ENCODE peak calls at places on chromosomes 5 and 9, in ten cellular contexts. One of them, this sample, is unnamed.

GRCh38 chr9:107648153-107648716 is 158.7 kb upstream of the KLF4 start:
- DNase-seq in fibroblast of lung: peak
- DNase-seq in cardiac fibroblast: no peak
- DNase-seq in DND-41: no peak
- DNase-seq in coronary artery: no peak
- DNase-seq in cardiac muscle cell: no peak
- DNase-seq in heart left ventricle: no peak
- DNase-seq in tibial nerve: no peak
- DNase-seq in HFF-Myc: no peak
- DNase-seq in tibial artery: no peak
- DNase-seq in this sample: no peak

GRCh38 chr9:4371108-4371507 is 71.2 kb upstream of the GLIS3 start:
- DNase-seq in fibroblast of lung: peak
- DNase-seq in cardiac fibroblast: peak
- DNase-seq in DND-41: no peak
- DNase-seq in coronary artery: no peak
- DNase-seq in cardiac muscle cell: no peak
- DNase-seq in heart left ventricle: no peak
- DNase-seq in tibial nerve: no peak
- DNase-seq in HFF-Myc: peak
- DNase-seq in tibial artery: no peak
- DNase-seq in this sample: no peak

GRCh38 chr5:12111263-12111662 is 207.0 kb upstream of the CTNND2 start:
- DNase-seq in fibroblast of lung: no peak
- DNase-seq in cardiac fibroblast: no peak
- DNase-seq in DND-41: no peak
- DNase-seq in coronary artery: no peak
- DNase-seq in cardiac muscle cell: no peak
- DNase-seq in heart left ventricle: no peak
- DNase-seq in tibial nerve: no peak
- DNase-seq in HFF-Myc: no peak
- DNase-seq in tibial artery: no peak
- DNase-seq in this sample: no peak

GRCh38 chr9:124660341-124660801 is 110.7 kb downstream of the NR6A1 start:
- DNase-seq in fibroblast of lung: peak
- DNase-seq in cardiac fibroblast: peak
- DNase-seq in DND-41: peak
- DNase-seq in coronary artery: no peak
- DNase-seq in cardiac muscle cell: peak
- DNase-seq in heart left ventricle: no peak
- DNase-seq in tibial nerve: no peak
- DNase-seq in HFF-Myc: peak
- DNase-seq in tibial artery: no peak
- DNase-seq in this sample: peak

GRCh38 chr9:14111670-14112069 is 202.3 kb downstream of the NFIB start:
- DNase-seq in fibroblast of lung: no peak
- DNase-seq in cardiac fibroblast: peak
- DNase-seq in DND-41: no peak
- DNase-seq in coronary artery: no peak
- DNase-seq in cardiac muscle cell: no peak
- DNase-seq in heart left ventricle: no peak
- DNase-seq in tibial nerve: no peak
- DNase-seq in HFF-Myc: no peak
- DNase-seq in tibial artery: no peak
- DNase-seq in this sample: no peak

GRCh38 chr9:123562844-123563346 is 206.9 kb downstream of the CRB2 start:
- DNase-seq in fibroblast of lung: peak
- DNase-seq in cardiac fibroblast: peak
- DNase-seq in DND-41: no peak
- DNase-seq in coronary artery: no peak
- DNase-seq in cardiac muscle cell: no peak
- DNase-seq in heart left ventricle: no peak
- DNase-seq in tibial nerve: no peak
- DNase-seq in HFF-Myc: no peak
- DNase-seq in tibial artery: peak
- DNase-seq in this sample: peak

GRCh38 chr5:139140631-139141071 is 57.5 kb downstream of the SIL1 start:
- DNase-seq in fibroblast of lung: peak
- DNase-seq in cardiac fibroblast: peak
- DNase-seq in DND-41: no peak
- DNase-seq in coronary artery: no peak
- DNase-seq in cardiac muscle cell: no peak
- DNase-seq in heart left ventricle: no peak
- DNase-seq in tibial nerve: no peak
- DNase-seq in HFF-Myc: no peak
- DNase-seq in tibial artery: peak
- DNase-seq in this sample: peak

GRCh38 chr9:34334337-34334824 is 5.0 kb downstream of the NUDT2 start:
- DNase-seq in fibroblast of lung: peak
- DNase-seq in cardiac fibroblast: no peak
- DNase-seq in DND-41: no peak
- DNase-seq in coronary artery: no peak
- DNase-seq in cardiac muscle cell: no peak
- DNase-seq in heart left ventricle: no peak
- DNase-seq in tibial nerve: no peak
- DNase-seq in HFF-Myc: no peak
- DNase-seq in tibial artery: no peak
- DNase-seq in this sample: no peak

GRCh38 chr9:36551129-36551528 is 21.6 kb upstream of the MELK start:
- DNase-seq in fibroblast of lung: peak
- DNase-seq in cardiac fibroblast: no peak
- DNase-seq in DND-41: no peak
- DNase-seq in coronary artery: no peak
- DNase-seq in cardiac muscle cell: no peak
- DNase-seq in heart left ventricle: no peak
- DNase-seq in tibial nerve: no peak
- DNase-seq in HFF-Myc: no peak
- DNase-seq in tibial artery: no peak
- DNase-seq in this sample: no peak

GRCh38 chr5:123091258-123091987 is 2.4 kb downstream of the PRDM6 start:
- DNase-seq in fibroblast of lung: peak
- DNase-seq in cardiac fibroblast: no peak
- DNase-seq in DND-41: no peak
- DNase-seq in coronary artery: no peak
- DNase-seq in cardiac muscle cell: no peak
- DNase-seq in heart left ventricle: no peak
- DNase-seq in tibial nerve: no peak
- DNase-seq in HFF-Myc: no peak
- DNase-seq in tibial artery: no peak
- DNase-seq in this sample: no peak

GRCh38 chr5:154329062-154329461 is 116.7 kb upstream of the SAP30L start:
- DNase-seq in fibroblast of lung: no peak
- DNase-seq in cardiac fibroblast: no peak
- DNase-seq in DND-41: no peak
- DNase-seq in coronary artery: no peak
- DNase-seq in cardiac muscle cell: no peak
- DNase-seq in heart left ventricle: no peak
- DNase-seq in tibial nerve: no peak
- DNase-seq in HFF-Myc: no peak
- DNase-seq in tibial artery: no peak
- DNase-seq in this sample: no peak

GRCh38 chr9:5489630-5490484 is 20.5 kb upstream of the PDCD1LG2 start:
- DNase-seq in fibroblast of lung: no peak
- DNase-seq in cardiac fibroblast: no peak
- DNase-seq in DND-41: no peak
- DNase-seq in coronary artery: no peak
- DNase-seq in cardiac muscle cell: no peak
- DNase-seq in heart left ventricle: no peak
- DNase-seq in tibial nerve: no peak
- DNase-seq in HFF-Myc: no peak
- DNase-seq in tibial artery: no peak
- DNase-seq in this sample: no peak

GRCh38 chr5:82252744-82253143 is 25.4 kb downstream of the RPS23 start:
- DNase-seq in fibroblast of lung: no peak
- DNase-seq in cardiac fibroblast: no peak
- DNase-seq in DND-41: no peak
- DNase-seq in coronary artery: no peak
- DNase-seq in cardiac muscle cell: no peak
- DNase-seq in heart left ventricle: no peak
- DNase-seq in tibial nerve: no peak
- DNase-seq in HFF-Myc: no peak
- DNase-seq in tibial artery: no peak
- DNase-seq in this sample: no peak

DNA sequence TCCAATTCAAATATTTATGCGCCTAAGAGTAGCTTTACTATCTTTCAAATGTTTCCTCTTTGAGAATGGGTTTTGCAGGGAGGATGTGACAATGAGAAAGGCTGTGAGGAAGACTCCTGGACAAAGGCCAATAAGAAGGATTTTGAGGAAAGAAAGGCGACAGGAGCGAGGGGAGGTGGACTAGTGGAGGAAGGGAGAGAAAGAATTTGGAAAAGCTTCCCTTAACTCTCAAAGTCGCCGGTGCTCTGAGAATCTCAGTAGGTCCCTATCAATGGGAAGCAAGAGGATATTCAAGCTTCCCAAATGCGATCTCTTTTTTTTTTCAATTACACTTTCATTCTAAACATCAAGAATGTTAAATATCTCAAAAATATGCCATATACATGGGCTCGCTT is 2.8 kb upstream of the CDC20B start:
- DNase-seq in fibroblast of lung: no peak
- DNase-seq in cardiac fibroblast: no peak
- DNase-seq in DND-41: no peak
- DNase-seq in coronary artery: no peak
- DNase-seq in cardiac muscle cell: no peak
- DNase-seq in heart left ventricle: no peak
- DNase-seq in tibial nerve: no peak
- DNase-seq in HFF-Myc: no peak
- DNase-seq in tibial artery: no peak
- DNase-seq in this sample: no peak
- H3K4me3 ChIP-seq in fibroblast of lung: peak
- H3K4me3 ChIP-seq in cardiac fibroblast: no peak
- H3K4me3 ChIP-seq in DND-41: no peak
- H3K4me3 ChIP-seq in coronary artery: peak
- H3K4me3 ChIP-seq in cardiac muscle cell: peak
- H3K4me3 ChIP-seq in heart left ventricle: peak
- H3K4me3 ChIP-seq in tibial nerve: peak
- H3K4me3 ChIP-seq in HFF-Myc: no peak
- H3K4me3 ChIP-seq in tibial artery: peak
- H3K4me3 ChIP-seq in this sample: no peak

DNA sequence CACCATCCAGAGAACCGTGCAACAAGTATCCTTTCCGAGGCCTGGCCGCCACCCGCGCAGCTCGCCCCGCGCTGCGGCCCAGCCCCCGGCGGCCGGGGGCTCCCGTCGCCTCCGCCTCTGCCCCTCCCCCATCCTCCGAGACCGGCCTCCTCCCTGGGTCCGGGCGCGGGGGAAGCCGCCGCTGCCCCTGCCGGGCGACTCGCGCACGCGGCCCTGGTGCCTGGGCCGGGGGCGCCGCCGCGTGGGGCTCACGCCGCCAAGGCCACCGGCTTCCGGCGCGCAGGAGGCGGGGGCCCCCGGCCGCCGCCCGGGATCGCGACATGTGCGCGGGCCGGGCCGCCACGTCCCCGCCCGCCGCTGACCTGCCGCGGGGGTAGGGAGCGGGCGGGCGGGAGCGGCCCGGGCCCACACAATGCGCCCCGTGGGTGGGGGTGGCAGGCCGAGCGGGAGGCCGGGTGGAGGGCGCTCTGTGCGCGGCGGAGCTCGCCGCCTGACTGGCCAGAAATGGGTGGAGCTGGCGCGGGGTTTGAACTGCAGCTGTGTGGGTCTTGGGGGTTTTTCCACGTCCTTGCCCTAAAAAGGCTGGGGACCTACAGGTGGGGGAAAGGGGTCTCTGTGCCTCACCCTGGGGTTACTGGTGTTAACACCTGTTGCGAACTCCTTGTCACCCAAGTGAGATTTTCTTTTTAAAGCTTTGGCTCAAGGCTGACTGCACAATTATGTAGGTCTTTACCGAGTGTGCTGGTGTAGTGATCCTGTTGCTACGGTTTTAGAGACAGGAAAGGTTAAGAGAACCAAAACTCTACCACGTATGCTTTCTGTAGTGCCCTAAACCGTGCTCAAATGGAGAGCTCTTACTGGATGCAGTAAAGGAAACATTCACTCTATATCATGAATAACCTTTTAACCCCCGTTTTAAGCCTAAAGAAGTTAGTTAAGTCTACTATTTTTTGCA is 32.3 kb downstream of the TNPO1 start:
- DNase-seq in fibroblast of lung: peak
- DNase-seq in cardiac fibroblast: peak
- DNase-seq in DND-41: peak
- DNase-seq in coronary artery: no peak
- DNase-seq in cardiac muscle cell: peak
- DNase-seq in heart left ventricle: peak
- DNase-seq in tibial nerve: peak
- DNase-seq in HFF-Myc: no peak
- DNase-seq in tibial artery: peak
- DNase-seq in this sample: peak
- TF ChIP-seq CTCF in fibroblast of lung: no peak
- TF ChIP-seq CTCF in cardiac fibroblast: no peak
- TF ChIP-seq CTCF in DND-41: no peak
- TF ChIP-seq CTCF in coronary artery: no peak
- TF ChIP-seq CTCF in cardiac muscle cell: no peak
- TF ChIP-seq CTCF in heart left ventricle: no peak
- TF ChIP-seq CTCF in tibial nerve: no peak
- TF ChIP-seq CTCF in HFF-Myc: no peak
- TF ChIP-seq CTCF in tibial artery: no peak
- TF ChIP-seq CTCF in this sample: no peak

DNA sequence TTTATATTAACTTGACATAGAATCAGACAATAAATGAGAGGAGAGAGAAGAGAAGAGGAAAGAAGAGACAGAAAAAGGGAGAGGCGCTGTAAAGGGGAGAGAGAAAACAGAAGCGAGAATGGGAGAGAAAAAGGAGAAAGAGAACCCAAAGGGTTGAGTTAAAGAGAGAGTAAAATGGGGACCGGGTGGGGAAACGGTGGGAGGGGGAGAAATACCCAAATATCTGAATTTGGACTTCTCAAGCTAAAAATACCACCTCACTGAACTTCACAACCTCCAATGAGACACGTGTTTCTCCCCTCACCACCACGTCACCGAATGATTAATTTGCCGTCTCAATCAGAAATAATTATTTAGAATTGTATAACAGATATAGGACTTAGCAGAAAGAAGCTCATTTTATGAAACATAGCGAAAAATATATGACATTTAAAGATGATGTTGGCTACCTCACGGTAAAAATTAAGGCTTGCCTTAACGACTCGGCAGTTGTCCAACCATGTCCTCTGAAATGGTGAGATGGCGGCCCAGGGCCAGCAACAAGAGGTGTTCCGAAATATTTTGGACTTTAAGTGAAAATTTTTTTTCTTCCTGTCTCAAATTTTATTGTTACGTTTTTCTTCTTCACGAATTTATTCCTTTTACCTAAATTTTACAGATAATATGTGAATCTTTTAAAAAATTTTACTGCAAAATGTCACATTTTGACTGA is 204.0 kb downstream of the MEF2C start:
- DNase-seq in fibroblast of lung: peak
- DNase-seq in cardiac fibroblast: no peak
- DNase-seq in DND-41: no peak
- DNase-seq in coronary artery: no peak
- DNase-seq in cardiac muscle cell: no peak
- DNase-seq in heart left ventricle: no peak
- DNase-seq in tibial nerve: no peak
- DNase-seq in HFF-Myc: no peak
- DNase-seq in tibial artery: no peak
- DNase-seq in this sample: no peak
- H3K4me3 ChIP-seq in fibroblast of lung: no peak
- H3K4me3 ChIP-seq in cardiac fibroblast: no peak
- H3K4me3 ChIP-seq in DND-41: no peak
- H3K4me3 ChIP-seq in coronary artery: peak
- H3K4me3 ChIP-seq in cardiac muscle cell: no peak
- H3K4me3 ChIP-seq in heart left ventricle: no peak
- H3K4me3 ChIP-seq in tibial nerve: no peak
- H3K4me3 ChIP-seq in HFF-Myc: no peak
- H3K4me3 ChIP-seq in tibial artery: no peak
- H3K4me3 ChIP-seq in this sample: no peak

GRCh38 chr9:131393622-131394463 is at the start of gene PRRC2B:
- DNase-seq in fibroblast of lung: peak
- DNase-seq in cardiac fibroblast: peak
- DNase-seq in DND-41: peak
- DNase-seq in coronary artery: peak
- DNase-seq in cardiac muscle cell: peak
- DNase-seq in heart left ventricle: peak
- DNase-seq in tibial nerve: peak
- DNase-seq in HFF-Myc: no peak
- DNase-seq in tibial artery: peak
- DNase-seq in this sample: peak
- TF ChIP-seq CTCF in fibroblast of lung: no peak
- TF ChIP-seq CTCF in cardiac fibroblast: peak
- TF ChIP-seq CTCF in DND-41: peak
- TF ChIP-seq CTCF in coronary artery: peak
- TF ChIP-seq CTCF in cardiac muscle cell: peak
- TF ChIP-seq CTCF in heart left ventricle: peak
- TF ChIP-seq CTCF in tibial nerve: peak
- TF ChIP-seq CTCF in HFF-Myc: peak
- TF ChIP-seq CTCF in tibial artery: peak
- TF ChIP-seq CTCF in this sample: peak

This sample was measured in GM12865.